ENCODE peak calls at places on chromosome X, in six cellular contexts. M is H9, P is mesenchymal stem cell, B is mesendoderm, X is H1, Q is IMR-90. N is an unnamed sample.

GRCh38 chrX:104137496-104137895 is 19.3 kb downstream of the SLC25A53 start:
- DNase-seq in M (no peak), P (peak), B (peak), X (no peak), Q (no peak), N (no peak)

GRCh38 chrX:33725556-33726232 is 406.4 kb downstream of the FAM47A start:
- DNase-seq in M (peak), P (peak), B (peak), X (peak), Q (no peak), N (peak)

GRCh38 chrX:153723351-153724251 is 586 bp downstream of the BCAP31 start:
- DNase-seq in M (peak), P (peak), B (peak), X (peak), Q (peak), N (peak)

GRCh38 chrX:28966335-28966734 is 379.1 kb downstream of the IL1RAPL1 start:
- DNase-seq in M (no peak), P (no peak), B (no peak), X (no peak), Q (peak), N (no peak)

GRCh38 chrX:109268340-109268739 is 213.5 kb downstream of the GUCY2F start:
- DNase-seq in M (no peak), P (no peak), B (no peak), X (no peak), Q (no peak), N (no peak)

GRCh38 chrX:70030242-70030823 is 19.4 kb downstream of the AWAT2 start:
- DNase-seq in M (peak), P (peak), B (peak), X (peak), Q (peak), N (peak)

GRCh38 chrX:55546956-55547355 is 57.3 kb upstream of the USP51 start:
- DNase-seq in M (no peak), P (no peak), B (no peak), X (no peak), Q (no peak), N (no peak)

GRCh38 chrX:73964607-73965006 is 339.4 kb upstream of the ZCCHC13 start:
- DNase-seq in M (no peak), P (no peak), B (no peak), X (no peak), Q (no peak), N (no peak)

GRCh38 chrX:102899940-102900916 is 36.8 kb upstream of the RAB40AL start:
- DNase-seq in M (peak), P (peak), B (peak), X (peak), Q (peak), N (peak)

GRCh38 chrX:19174401-19175025 is 52.2 kb upstream of the ADGRG2 start:
- DNase-seq in M (no peak), P (peak), B (no peak), X (no peak), Q (peak), N (no peak)

GRCh38 chrX:19063030-19063429 is 59.2 kb downstream of the ADGRG2 start:
- DNase-seq in M (no peak), P (peak), B (no peak), X (no peak), Q (peak), N (no peak)

GRCh38 chrX:138856881-138857280 is 145.4 kb upstream of the FGF13 start:
- DNase-seq in M (no peak), P (no peak), B (no peak), X (no peak), Q (no peak), N (no peak)

GRCh38 chrX:8284131-8284530 is 113.1 kb upstream of the VCX2 start:
- DNase-seq in M (no peak), P (no peak), B (no peak), X (no peak), Q (no peak), N (no peak)

GRCh38 chrX:150525061-150525919 is 43.1 kb upstream of the MTM1 start:
- DNase-seq in M (no peak), P (no peak), B (no peak), X (no peak), Q (no peak), N (no peak)

GRCh38 chrX:110409925-110410324 is 51.3 kb downstream of the RTL9 start:
- DNase-seq in M (no peak), P (peak), B (no peak), X (no peak), Q (peak), N (no peak)

GRCh38 chrX:38882894-38883620 is 81.8 kb downstream of the MID1IP1 start:
- DNase-seq in M (no peak), P (peak), B (no peak), X (no peak), Q (peak), N (no peak)

GRCh38 chrX:20144491-20144890 is 2.9 kb upstream of the EIF1AX start:
- DNase-seq in M (no peak), P (peak), B (no peak), X (no peak), Q (peak), N (no peak)

GRCh38 chrX:141839856-141840255 is 1.7 kb downstream of the MAGEC3 start:
- DNase-seq in M (no peak), P (no peak), B (no peak), X (no peak), Q (no peak), N (no peak)

GRCh38 chrX:140733766-140734342 is 24.3 kb downstream of the LINC00632 start:
- DNase-seq in M (no peak), P (peak), B (peak), X (no peak), Q (peak), N (no peak)

GRCh38 chrX:68832101-68832416 is 3.2 kb downstream of the EFNB1 start:
- DNase-seq in M (peak), P (peak), B (peak), X (peak), Q (peak), N (no peak)

GRCh38 chrX:111352424-111352823 is 59.6 kb downstream of the DCX start:
- DNase-seq in M (no peak), P (peak), B (no peak), X (no peak), Q (no peak), N (no peak)

GRCh38 chrX:110741213-110741796 is 54.3 kb downstream of the CHRDL1 start:
- DNase-seq in M (peak), P (peak), B (peak), X (no peak), Q (peak), N (no peak)

GRCh38 chrX:119617511-119618164 is 11.4 kb upstream of the NKRF start:
- DNase-seq in M (no peak), P (no peak), B (peak), X (no peak), Q (no peak), N (no peak)

GRCh38 chrX:50469206-50469605 is 1.4 kb downstream of the DGKK start:
- DNase-seq in M (peak), P (no peak), B (no peak), X (no peak), Q (no peak), N (no peak)

GRCh38 chrX:3717742-3718420 is 4.4 kb upstream of the PRKX start:
- DNase-seq in M (no peak), P (no peak), B (no peak), X (no peak), Q (peak), N (no peak)

GRCh38 chrX:57595381-57595811 is 3.6 kb downstream of the ZXDB start:
- DNase-seq in M (no peak), P (peak), B (no peak), X (no peak), Q (peak), N (no peak)

GRCh38 chrX:125203737-125204578 is 115.7 kb upstream of the TEX13C start:
- DNase-seq in M (peak), P (peak), B (peak), X (no peak), Q (no peak), N (no peak)

GRCh38 chrX:10756365-10756915 is 136.1 kb upstream of the MID1 start:
- DNase-seq in M (no peak), P (peak), B (peak), X (no peak), Q (peak), N (no peak)

GRCh38 chrX:10755477-10756334 is 135.3 kb upstream of the MID1 start:
- DNase-seq in M (peak), P (peak), B (peak), X (no peak), Q (peak), N (peak)

GRCh38 chrX:10754445-10754844 is 134.1 kb upstream of the MID1 start:
- DNase-seq in M (no peak), P (no peak), B (peak), X (no peak), Q (no peak), N (no peak)

GRCh38 chrX:10749113-10749512 is 128.7 kb upstream of the MID1 start:
- DNase-seq in M (no peak), P (no peak), B (no peak), X (no peak), Q (peak), N (no peak)

GRCh38 chrX:10750581-10750980 is 130.2 kb upstream of the MID1 start:
- DNase-seq in M (no peak), P (no peak), B (no peak), X (no peak), Q (peak), N (no peak)
- H3K18ac ChIP-seq in M (no peak), P (no peak), B (no peak), X (no peak), Q (no peak), N (no peak)

GRCh38 chrX:10685923-10686595 is 65.7 kb upstream of the MID1 start:
- DNase-seq in M (no peak), P (no peak), B (no peak), X (no peak), Q (peak), N (no peak)
- H2AK5ac ChIP-seq in M (no peak), P (no peak), B (no peak), X (no peak), Q (no peak), N (no peak)

GRCh38 chrX:46791927-46792825 is 33.3 kb upstream of the SLC9A7 start:
- DNase-seq in M (peak), P (peak), B (peak), X (no peak), Q (peak), N (no peak)

GRCh38 chrX:46796574-46797191 is 37.8 kb upstream of the SLC9A7 start:
- DNase-seq in M (peak), P (peak), B (peak), X (peak), Q (peak), N (peak)

GRCh38 chrX:46788902-46789301 is 30.0 kb upstream of the SLC9A7 start:
- DNase-seq in M (no peak), P (peak), B (peak), X (no peak), Q (peak), N (no peak)

GRCh38 chrX:46793386-46794143 is 34.6 kb upstream of the SLC9A7 start:
- DNase-seq in M (no peak), P (no peak), B (no peak), X (no peak), Q (no peak), N (no peak)

GRCh38 chrX:46792826-46793195 is 33.9 kb upstream of the SLC9A7 start:
- DNase-seq in M (no peak), P (no peak), B (no peak), X (no peak), Q (no peak), N (no peak)
- H2BK15ac ChIP-seq in M (no peak), P (no peak), B (no peak), X (no peak), Q (no peak), N (no peak)

DNA sequence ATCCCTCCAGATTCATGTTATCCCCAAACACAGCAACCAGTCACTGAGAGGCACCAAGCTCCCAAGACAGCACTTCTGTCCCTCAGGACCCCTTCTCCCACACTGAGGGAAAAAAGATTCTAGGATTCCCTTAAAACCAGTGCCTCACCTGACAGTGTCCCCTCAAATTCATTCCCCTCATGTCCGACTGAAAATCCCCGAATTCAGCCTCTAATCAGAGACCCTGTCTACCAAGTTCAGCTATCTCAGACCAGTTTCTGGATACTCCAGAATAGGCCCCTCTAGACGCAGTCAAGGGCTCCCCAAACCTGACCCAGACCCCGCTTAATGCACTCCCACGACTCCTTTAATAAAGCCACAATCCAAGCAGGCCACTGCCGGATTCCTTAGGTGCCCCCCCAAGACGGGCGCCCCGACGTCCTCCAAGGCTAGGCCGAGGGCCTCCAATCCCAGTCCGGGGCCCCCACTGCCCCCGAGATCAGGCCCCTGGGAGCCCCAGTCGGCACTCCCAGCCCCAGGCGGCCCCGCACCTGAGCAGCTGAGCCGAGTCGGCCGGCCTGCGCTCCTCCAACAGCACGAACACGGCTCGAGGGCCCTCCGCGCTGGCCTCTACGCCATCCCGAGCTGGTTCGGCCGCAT is 457 bp downstream of the TFE3 start:
- DNase-seq in M (no peak), P (no peak), B (no peak), X (no peak), Q (no peak), N (no peak)
- H3K18ac ChIP-seq in M (peak), P (peak), B (peak), X (no peak), Q (peak), N (peak)

GRCh38 chrX:37658352-37659030 is 27.1 kb upstream of the XK start:
- DNase-seq in M (no peak), P (no peak), B (no peak), X (no peak), Q (no peak), N (no peak)

GRCh38 chrX:37659047-37659446 is 26.5 kb upstream of the XK start:
- DNase-seq in M (no peak), P (no peak), B (no peak), X (no peak), Q (no peak), N (no peak)

GRCh38 chrX:37652053-37652452 is 33.5 kb upstream of the XK start:
- DNase-seq in M (peak), P (no peak), B (peak), X (no peak), Q (no peak), N (no peak)

GRCh38 chrX:37652589-37653271 is 32.9 kb upstream of the XK start:
- DNase-seq in M (no peak), P (no peak), B (no peak), X (no peak), Q (no peak), N (no peak)

GRCh38 chrX:37653397-37654085 is 32.0 kb upstream of the XK start:
- DNase-seq in M (no peak), P (no peak), B (no peak), X (no peak), Q (no peak), N (no peak)
- H2AK5ac ChIP-seq in M (no peak), P (no peak), B (no peak), X (no peak), Q (no peak), N (no peak)

GRCh38 chrX:80817002-80817401 is 7.3 kb upstream of the BRWD3 start:
- DNase-seq in M (no peak), P (no peak), B (no peak), X (no peak), Q (no peak), N (no peak)
- H2BK15ac ChIP-seq in M (no peak), P (no peak), B (no peak), X (no peak), Q (no peak), N (no peak)

GRCh38 chrX:41333744-41333993 is 293 bp upstream of the DDX3X start:
- DNase-seq in M (no peak), P (peak), B (peak), X (no peak), Q (peak), N (peak)

GRCh38 chrX:41332988-41333743 is 796 bp upstream of the DDX3X start:
- DNase-seq in M (peak), P (peak), B (peak), X (peak), Q (peak), N (peak)

GRCh38 chrX:41332005-41332404 is 2.0 kb upstream of the DDX3X start:
- DNase-seq in M (no peak), P (no peak), B (no peak), X (no peak), Q (no peak), N (no peak)

GRCh38 chrX:41333994-41334865 is at the start of gene DDX3X:
- DNase-seq in M (peak), P (peak), B (peak), X (peak), Q (peak), N (peak)

DNA sequence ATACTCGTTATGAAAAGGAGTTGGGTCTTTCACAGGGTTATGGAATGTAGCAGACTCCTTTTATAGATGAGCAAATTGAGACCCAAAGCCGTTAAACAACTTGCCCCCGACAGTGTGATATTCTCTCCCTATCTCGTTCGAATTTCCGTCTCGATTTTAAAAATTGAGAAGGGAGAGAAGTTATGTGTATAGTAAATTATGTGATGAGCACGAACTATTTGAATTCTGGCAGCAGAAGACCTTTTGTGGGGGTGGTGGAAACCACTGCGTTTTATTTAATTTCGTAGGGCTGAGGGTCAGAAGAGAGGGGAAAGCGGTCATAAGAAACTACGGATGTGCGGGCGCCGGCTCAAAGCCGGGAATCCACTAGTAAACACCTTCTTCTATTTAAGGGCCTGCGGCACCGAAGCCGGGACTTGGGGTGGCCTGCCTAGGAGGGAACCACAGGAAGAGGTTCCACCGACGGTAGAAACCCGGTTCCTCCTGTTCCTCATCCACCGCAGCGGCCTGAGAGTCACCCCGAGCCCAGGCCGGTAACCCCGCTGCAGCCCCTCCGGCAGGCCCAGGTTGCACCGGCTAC is 1.5 kb upstream of the DDX3X start:
- DNase-seq in M (no peak), P (no peak), B (peak), X (no peak), Q (peak), N (no peak)
- H3K18ac ChIP-seq in M (peak), P (peak), B (peak), X (peak), Q (peak), N (peak)